ENCODE peak calls at places on chromosomes 11 and 22, in eight cellular contexts. V is A549; I is GM03348; R is AG20443; N is iPS DF 6.9; Z is endothelial cell; O is AG09309; J is stimulated activated naive CD4-positive, alpha-beta T cell. Y is an unnamed sample.

GRCh38 chr11:69444381-69445130 is 36.9 kb upstream of the LINC01488 start:
- DNase-seq in V (peak; percentile 48), I (peak; percentile 89), R (peak; percentile 84), N (no peak), Z (peak; percentile 30), O (peak; percentile 95), J (no peak), Y (no peak)

GRCh38 chr11:45094958-45095690 is 51.3 kb upstream of the PRDM11 start:
- DNase-seq in V (no peak), I (no peak), R (no peak), N (no peak), Z (no peak), O (no peak), J (no peak), Y (no peak)

GRCh38 chr11:34749666-34750659 is 129.1 kb downstream of the EHF start:
- DNase-seq in V (no peak), I (peak; percentile 82), R (peak; percentile 76), N (no peak), Z (no peak), O (peak; percentile 77), J (no peak), Y (no peak)

GRCh38 chr22:20432244-20432686 is 5.4 kb downstream of the SCARF2 start:
- DNase-seq in V (no peak), I (no peak), R (no peak), N (no peak), Z (no peak), O (no peak), J (no peak), Y (no peak)

GRCh38 chr22:22800716-22801115 is 86.9 kb upstream of the IGLL5 start:
- DNase-seq in V (no peak), I (no peak), R (peak; percentile 36), N (no peak), Z (no peak), O (no peak), J (no peak), Y (no peak)

GRCh38 chr11:130217632-130218031 is 58.0 kb downstream of the ST14 start:
- DNase-seq in V (no peak), I (no peak), R (no peak), N (no peak), Z (no peak), O (no peak), J (no peak), Y (no peak)

GRCh38 chr11:128458316-128458715 is 129.0 kb downstream of the ETS1 start:
- DNase-seq in V (peak; percentile 36), I (peak; percentile 64), R (peak; percentile 60), N (no peak), Z (no peak), O (no peak), J (no peak), Y (no peak)

GRCh38 chr11:15471028-15471708 is 356.4 kb downstream of the INSC start:
- DNase-seq in V (no peak), I (no peak), R (no peak), N (no peak), Z (no peak), O (no peak), J (no peak), Y (no peak)

GRCh38 chr11:121808096-121808495 is 307.9 kb downstream of the BLID start:
- DNase-seq in V (no peak), I (no peak), R (no peak), N (no peak), Z (no peak), O (no peak), J (no peak), Y (no peak)

GRCh38 chr11:44651535-44652130 is 75.1 kb upstream of the TSPAN18 start:
- DNase-seq in V (no peak), I (no peak), R (no peak), N (no peak), Z (no peak), O (no peak), J (no peak), Y (no peak)

GRCh38 chr11:74397531-74398243 is 546 bp downstream of the PGM2L1 start:
- DNase-seq in V (peak; percentile 72), I (peak; percentile 22), R (peak; percentile 45), N (peak; percentile 20), Z (peak; percentile 23), O (no peak), J (peak; percentile 59), Y (no peak)

GRCh38 chr22:47588583-47588970 is 826.1 kb downstream of the TBC1D22A start:
- DNase-seq in V (no peak), I (no peak), R (no peak), N (no peak), Z (no peak), O (no peak), J (no peak), Y (no peak)

GRCh38 chr11:106271686-106272085 is 194.2 kb downstream of the AASDHPPT start:
- DNase-seq in V (no peak), I (no peak), R (no peak), N (no peak), Z (no peak), O (no peak), J (no peak), Y (no peak)

GRCh38 chr11:127919206-127920000 is 668.0 kb downstream of the ETS1 start:
- DNase-seq in V (no peak), I (peak; percentile 54), R (peak; percentile 49), N (no peak), Z (no peak), O (peak; percentile 46), J (no peak), Y (no peak)

GRCh38 chr11:48006301-48006992 is 26.1 kb downstream of the PTPRJ start:
- DNase-seq in V (no peak), I (peak; percentile 69), R (peak; percentile 80), N (no peak), Z (no peak), O (peak; percentile 35), J (no peak), Y (no peak)